ENCODE peak calls at places on chromosomes 16 and 17, in nine cellular contexts. L is sciatic nerve, P is body of pancreas, T is tibial artery, U is putamen, G is NCI-H748 treated with DMSO at 0.1 percent for 48 hours, A is fibroblast of lung, O is RKO, W is glutamatergic neuron. H is an unnamed sample.

GRCh38 chr16:56851671-56852400 is 13.2 kb upstream of the SLC12A3 start:
- DNase-seq in U (no peak), L (no peak), W (no peak), P (no peak), T (no peak), A (peak), G (no peak), O (peak), H (no peak)

GRCh38 chr17:53061446-53061845 is 761.3 kb upstream of the KIF2B start:
- DNase-seq in U (no peak), P (no peak), A (no peak), G (no peak), L (no peak), W (no peak), T (no peak), O (no peak), H (no peak)

GRCh38 chr17:29150191-29150590 is 30.0 kb downstream of the MYO18A start:
- DNase-seq in A (no peak), P (peak), U (no peak), T (no peak), L (no peak), W (no peak), G (no peak), O (no peak), H (no peak)

GRCh38 chr17:78748048-78748729 is 33.9 kb downstream of the CYTH1 start:
- DNase-seq in A (no peak), U (no peak), W (no peak), P (peak), L (no peak), G (no peak), O (no peak), T (peak), H (no peak)

GRCh38 chr17:48542114-48542955 is 2.6 kb downstream of the HOXB2 start:
- DNase-seq in U (no peak), G (peak), L (peak), W (no peak), P (no peak), A (peak), T (no peak), O (peak), H (no peak)

GRCh38 chr17:73436966-73437365 is 125.2 kb upstream of the CDC42EP4 start:
- DNase-seq in T (no peak), W (no peak), P (no peak), U (no peak), L (no peak), G (no peak), O (no peak), A (no peak), H (no peak)

GRCh38 chr16:66197668-66198278 is 168.7 kb upstream of the CDH5 start:
- DNase-seq in O (no peak), W (no peak), U (no peak), P (no peak), T (no peak), A (no peak), L (no peak), G (no peak), H (no peak)

GRCh38 chr16:19524866-19525723 is 1.4 kb downstream of the CCP110 start:
- DNase-seq in P (no peak), G (peak), W (no peak), T (no peak), A (no peak), L (no peak), O (peak), U (no peak), H (peak)

GRCh38 chr17:38436386-38436785 is 8.1 kb downstream of the ARHGAP23 start:
- DNase-seq in T (no peak), P (no peak), L (no peak), G (no peak), U (no peak), A (no peak), W (no peak), O (no peak), H (no peak)

GRCh38 chr17:79988163-79988971 is 47.3 kb downstream of the TBC1D16 start:
- DNase-seq in W (no peak), T (no peak), G (peak), O (no peak), A (peak), U (no peak), L (peak), P (peak), H (peak)

GRCh38 chr17:75763613-75764416 is 1.2 kb downstream of the GALK1 start:
- DNase-seq in L (no peak), T (no peak), A (no peak), G (no peak), U (no peak), O (no peak), W (no peak), P (no peak), H (no peak)

GRCh38 chr17:50261051-50261915 is 13.0 kb upstream of the TMEM92 start:
- DNase-seq in G (no peak), P (no peak), T (no peak), L (no peak), O (no peak), W (peak), U (no peak), A (no peak), H (no peak)

GRCh38 chr16:4661661-4662060 is 31.7 kb upstream of the NUDT16L1 start:
- DNase-seq in U (no peak), O (no peak), L (no peak), W (no peak), T (no peak), P (no peak), G (no peak), A (no peak), H (peak)

GRCh38 chr16:83400234-83400633 is 407.5 kb upstream of the HSBP1 start:
- DNase-seq in P (no peak), U (no peak), L (no peak), G (no peak), A (peak), T (no peak), O (no peak), W (no peak), H (no peak)

GRCh38 chr17:79252886-79253285 is 178.3 kb downstream of the ENGASE start:
- DNase-seq in U (no peak), L (no peak), O (no peak), A (no peak), T (no peak), G (no peak), W (no peak), P (no peak), H (no peak)

GRCh38 chr17:43784628-43785101 is 4.4 kb downstream of the CFAP97D1 start:
- DNase-seq in A (peak), L (no peak), P (no peak), T (no peak), O (no peak), W (no peak), G (no peak), U (peak), H (no peak)

GRCh38 chr17:2054262-2054739 is 602 bp upstream of the HIC1 start:
- DNase-seq in U (no peak), G (peak), W (peak), P (no peak), A (peak), O (no peak), T (peak), L (peak), H (peak)

GRCh38 chr16:4894276-4895150 is 42.4 kb downstream of the PPL start:
- DNase-seq in A (no peak), U (no peak), T (no peak), O (no peak), P (no peak), L (no peak), G (no peak), W (no peak), H (peak)

GRCh38 chr17:38601539-38602351 is 4.0 kb downstream of the SRCIN1 start:
- DNase-seq in A (no peak), U (no peak), P (no peak), G (no peak), T (no peak), W (no peak), O (no peak), L (no peak), H (peak)

GRCh38 chr16:68792465-68793324 is 50.6 kb upstream of the TANGO6 start:
- DNase-seq in W (no peak), A (peak), L (no peak), T (no peak), P (peak), G (no peak), O (no peak), U (no peak), H (peak)

GRCh38 chr16:49524578-49525315 is 151.1 kb downstream of the C16orf78 start:
- DNase-seq in W (peak), U (no peak), P (no peak), L (no peak), T (no peak), G (no peak), O (no peak), A (no peak), H (no peak)

GRCh38 chr17:27259356-27259755 is 34.6 kb upstream of the WSB1 start:
- DNase-seq in A (no peak), G (no peak), T (no peak), P (no peak), U (no peak), W (no peak), O (no peak), L (no peak), H (no peak)

GRCh38 chr17:880074-880870 is 98.1 kb downstream of the MRM3 start:
- DNase-seq in L (no peak), O (no peak), G (no peak), A (no peak), W (no peak), U (no peak), T (no peak), P (no peak), H (no peak)

GRCh38 chr17:7513850-7514419 is 29.8 kb downstream of the POLR2A start:
- DNase-seq in O (no peak), A (no peak), T (no peak), P (no peak), W (no peak), L (no peak), U (no peak), G (no peak), H (no peak)

GRCh38 chr16:10531582-10531981 is 48.8 kb downstream of the EMP2 start:
- DNase-seq in G (no peak), W (no peak), U (no peak), P (no peak), A (no peak), O (no peak), L (no peak), T (no peak), H (no peak)

GRCh38 chr17:74393323-74393942 is 26.1 kb downstream of the GPR142 start:
- DNase-seq in T (no peak), P (no peak), O (no peak), W (no peak), L (no peak), G (no peak), U (no peak), A (no peak), H (no peak)

GRCh38 chr17:8894673-8895578 is 27.5 kb upstream of the PIK3R6 start:
- DNase-seq in O (peak), W (peak), U (peak), P (peak), G (peak), T (peak), L (peak), A (peak), H (peak)

GRCh38 chr17:16461606-16461866 is 30.5 kb downstream of the LRRC75A start:
- DNase-seq in A (no peak), T (no peak), U (no peak), W (no peak), G (no peak), P (no peak), O (no peak), L (no peak), H (no peak)

GRCh38 chr16:22262460-22262859 is 34.7 kb upstream of the POLR3E start:
- DNase-seq in P (no peak), G (no peak), A (no peak), W (no peak), U (no peak), T (no peak), L (no peak), O (peak), H (no peak)

GRCh38 chr16:75483222-75483621 is 12.0 kb downstream of the CHST6 start:
- DNase-seq in W (no peak), O (no peak), A (no peak), G (no peak), T (no peak), P (no peak), U (no peak), L (no peak), H (no peak)

GRCh38 chr16:68629315-68629900 is 15.7 kb upstream of the CDH3 start:
- DNase-seq in T (no peak), O (no peak), W (no peak), A (no peak), U (no peak), L (no peak), G (no peak), P (no peak), H (no peak)

GRCh38 chr16:57949013-57949412 is 21.9 kb downstream of the CNGB1 start:
- DNase-seq in U (no peak), W (no peak), L (no peak), P (no peak), O (no peak), G (no peak), A (no peak), T (no peak), H (no peak)

H was measured in NCI-H1417.